ENCODE peak calls at places on chromosomes 13 and 19, in six cellular contexts. F is MCF 10A; S is epithelial cell of prostate; N is stimulated activated CD4-positive, alpha-beta T cell treated with anti-CD3 and anti-CD28 coated beads, Interleukin-4, amount 100 ng/mL, for 1 hour; I is GM04504; J is neuronal stem cell. E is an unnamed sample.

GRCh38 chr19:49231804-49232203 is 74.2 kb downstream of the TRPM4 start:
- DNase-seq in F (no peak), J (no peak), I (no peak), N (no peak), S (no peak), E (no peak)

GRCh38 chr13:41533676-41534075 is 76.3 kb downstream of the RGCC start:
- DNase-seq in F (no peak), S (no peak), N (no peak), J (no peak), I (no peak), E (no peak)

GRCh38 chr13:98944336-98944735 is 33.5 kb downstream of the DOCK9 start:
- DNase-seq in F (no peak), S (no peak), N (no peak), J (no peak), I (no peak), E (no peak)

GRCh38 chr19:45200614-45201013 is 22.0 kb downstream of the BLOC1S3 start:
- DNase-seq in S (no peak), J (no peak), F (peak), I (no peak), N (no peak), E (no peak)

GRCh38 chr19:52667972-52668371 is 29.8 kb upstream of the ZNF83 start:
- DNase-seq in S (no peak), F (no peak), N (no peak), J (no peak), I (no peak), E (no peak)

GRCh38 chr19:16541526-16542044 is 652 bp downstream of the CHERP start:
- DNase-seq in S (no peak), I (no peak), N (no peak), J (no peak), F (peak), E (no peak)

GRCh38 chr19:35375505-35376307 is 4.8 kb downstream of the GPR42 start:
- DNase-seq in J (no peak), N (no peak), I (no peak), F (no peak), S (no peak), E (no peak)

GRCh38 chr13:64723735-64724134 is 2506.4 kb downstream of the PCDH9 start:
- DNase-seq in N (no peak), J (no peak), F (peak), S (peak), I (peak), E (no peak)

GRCh38 chr13:31046711-31047279 is 114.3 kb downstream of the TEX26 start:
- DNase-seq in F (no peak), S (no peak), I (no peak), N (no peak), J (no peak), E (no peak)

GRCh38 chr19:15323496-15324235 is 8.7 kb downstream of the BRD4 start:
- DNase-seq in I (no peak), N (no peak), F (peak), S (peak), J (no peak), E (no peak)

GRCh38 chr19:18386543-18387251 is 739 bp downstream of the GDF15 start:
- DNase-seq in F (peak), S (no peak), N (no peak), I (peak), J (no peak), E (no peak)

GRCh38 chr13:79477968-79478367 is 3.0 kb upstream of the NDFIP2 start:
- DNase-seq in J (no peak), I (no peak), S (no peak), F (no peak), N (no peak), E (no peak)

GRCh38 chr19:570315-570714 is 2.1 kb upstream of the BSG start:
- DNase-seq in S (no peak), J (no peak), F (no peak), N (no peak), I (no peak), E (peak)

E was measured in germinal center.